ENCODE peak calls at places on chromosomes 13 and 19, in six cellular contexts. G is bronchial epithelial cell, T is ascending aorta, U is left ventricle myocardium inferior, V is heart left ventricle, Y is iPS DF 6.9. H is an unnamed sample. For H3K36me3 and H3K27me3, the result is how much of the 10 kb centered on the place peaks cover.

GRCh38 chr13:22232186-22232585 is 561.3 kb downstream of the FGF9 start:
- DNase-seq in T (no peak), U (no peak), V (no peak), Y (no peak), G (no peak), H (no peak)

GRCh38 chr13:51844862-51845573 is at the start of gene TMEM272:
- DNase-seq in Y (peak), V (peak), G (no peak), T (no peak), U (peak), H (no peak)

GRCh38 chr13:78022164-78022877 is 103.7 kb upstream of the EDNRB start:
- DNase-seq in U (no peak), Y (no peak), G (peak), T (peak), V (peak), H (no peak)

GRCh38 chr19:632228-633067 is 889 bp downstream of the POLRMT start:
- DNase-seq in V (no peak), T (no peak), Y (no peak), U (no peak), G (peak), H (no peak)

GRCh38 chr13:36454962-36455361 is 22.7 kb downstream of the CCNA1 start:
- DNase-seq in T (no peak), U (no peak), G (no peak), Y (no peak), V (no peak), H (no peak)

GRCh38 chr13:59112375-59112774 is 1051.4 kb downstream of the DIAPH3 start:
- DNase-seq in U (no peak), T (peak), Y (no peak), G (peak), V (no peak), H (no peak)

GRCh38 chr13:39565036-39565949 is 37.7 kb downstream of the LHFPL6 start:
- DNase-seq in G (peak), V (peak), Y (peak), U (no peak), T (peak), H (no peak)

GRCh38 chr13:51479199-51479523 is 26.3 kb upstream of the INTS6 start:
- DNase-seq in V (no peak), Y (no peak), U (no peak), G (peak), T (no peak), H (no peak)

GRCh38 chr13:30744056-30744684 is 8.8 kb downstream of the ALOX5AP start:
- DNase-seq in Y (no peak), G (peak), T (peak), V (no peak), U (no peak), H (no peak)

GRCh38 chr19:40586611-40587010 is 9.9 kb downstream of the SHKBP1 start:
- DNase-seq in T (no peak), Y (no peak), U (no peak), V (no peak), G (no peak), H (no peak)

GRCh38 chr13:83881917-83882625 is at the start of gene SLITRK1:
- DNase-seq in G (peak), U (no peak), T (no peak), V (no peak), Y (peak), H (no peak)

GRCh38 chr19:19820774-19821315 is 705 bp downstream of the ZNF506 start:
- DNase-seq in G (no peak), V (no peak), T (no peak), U (no peak), Y (no peak), H (no peak)

GRCh38 chr13:62482351-62482750 is 1066.7 kb upstream of the PCDH20 start:
- DNase-seq in V (no peak), T (no peak), U (no peak), Y (no peak), G (peak), H (no peak)

GRCh38 chr13:113820813-113821651 is 42.8 kb downstream of the GAS6 start:
- DNase-seq in G (peak), T (peak), Y (no peak), U (peak), V (peak), H (peak)

GRCh38 chr13:60431108-60431700 is 34.2 kb downstream of the TDRD3 start:
- DNase-seq in Y (no peak), T (no peak), G (peak), U (no peak), V (no peak), H (no peak)

GRCh38 chr19:47049307-47049700 is 880 bp upstream of the TMEM160 start:
- DNase-seq in T (no peak), Y (no peak), U (no peak), G (peak), V (peak), H (no peak)

GRCh38 chr13:100636441-100636840 is 38.2 kb downstream of the TMTC4 start:
- DNase-seq in U (no peak), G (no peak), T (no peak), Y (no peak), V (no peak), H (no peak)

GRCh38 chr13:23427342-23428182 is 5.9 kb downstream of the SACS start:
- DNase-seq in T (peak), V (peak), G (peak), U (no peak), Y (no peak), H (peak)

GRCh38 chr19:55441692-55442321 is 1.3 kb downstream of the SHISA7 start:
- DNase-seq in V (no peak), U (no peak), G (no peak), T (no peak), Y (no peak), H (no peak)

GRCh38 chr13:48580185-48580803 is 47.4 kb upstream of the RCBTB2 start:
- DNase-seq in V (peak), U (peak), G (peak), T (peak), Y (no peak), H (peak)

GRCh38 chr19:55258476-55258827 is 365 bp downstream of the PPP6R1 start:
- DNase-seq in U (peak), Y (no peak), G (no peak), T (peak), V (no peak), H (no peak)

GRCh38 chr19:6126335-6126974 is 9.0 kb upstream of the ACSBG2 start:
- DNase-seq in U (no peak), T (no peak), V (no peak), Y (no peak), G (peak), H (no peak)

GRCh38 chr13:103308700-103309099 is 242.5 kb upstream of the SLC10A2 start:
- DNase-seq in G (no peak), U (no peak), T (no peak), V (no peak), Y (no peak), H (no peak)

GRCh38 chr19:54646331-54646841 is 16.1 kb downstream of the LILRB1 start:
- DNase-seq in Y (no peak), U (no peak), T (no peak), G (no peak), V (no peak), H (no peak)

GRCh38 chr13:59342396-59342795 is 821.3 kb downstream of the DIAPH3 start:
- DNase-seq in Y (no peak), T (no peak), V (no peak), U (no peak), G (no peak), H (no peak)

GRCh38 chr13:94999871-95000270 is 287.5 kb upstream of the SOX21 start:
- DNase-seq in U (no peak), V (no peak), Y (no peak), T (no peak), G (no peak), H (no peak)

GRCh38 chr19:34237283-34237682 is 17.1 kb upstream of the GARRE1 start:
- DNase-seq in U (no peak), T (no peak), G (no peak), Y (no peak), V (no peak), H (no peak)

GRCh38 chr13:93244141-93244917 is 17.7 kb downstream of the GPC6 start:
- DNase-seq in U (no peak), Y (no peak), G (no peak), V (no peak), T (peak), H (no peak)

GRCh38 chr19:57210381-57210780 is 19.1 kb downstream of the ZNF264 start:
- DNase-seq in U (no peak), Y (no peak), T (no peak), G (no peak), V (no peak), H (no peak)

GRCh38 chr19:46404884-46405658 is 8.3 kb downstream of the CCDC8 start:
- DNase-seq in U (no peak), G (no peak), Y (no peak), V (no peak), T (no peak), H (no peak)

GRCh38 chr19:1169921-1170885 is 3.9 kb downstream of the SBNO2 start:
- DNase-seq in V (peak), Y (no peak), G (peak), T (no peak), U (no peak), H (no peak)

GRCh38 chr19:7544626-7545025 is 9.1 kb downstream of the PNPLA6 start:
- DNase-seq in U (no peak), Y (no peak), V (no peak), T (no peak), G (no peak), H (no peak)

GRCh38 chr19:4584670-4585460 is 25.4 kb upstream of the SEMA6B start:
- DNase-seq in V (no peak), G (no peak), Y (no peak), T (no peak), U (no peak), H (no peak)

GRCh38 chr13:33691980-33692379 is 126.0 kb upstream of the RFC3 start:
- DNase-seq in T (no peak), V (no peak), G (no peak), Y (no peak), U (no peak), H (no peak)

GRCh38 chr19:15372891-15373301 is 6.7 kb downstream of the AKAP8 start:
- DNase-seq in T (no peak), V (no peak), Y (no peak), G (no peak), U (no peak), H (no peak)
- H3K36me3 ChIP-seq in T (half or more), V (under half), Y (under half), G (under half), U (half or more), H (half or more)

GRCh38 chr19:12195501-12195860 is 32.6 kb downstream of the ZNF136 start:
- DNase-seq in G (no peak), Y (no peak), V (no peak), U (no peak), T (no peak), H (no peak)
- H3K27me3 ChIP-seq in G (under half), Y (under half), V (under half), U (under half), T (under half), H (under half)

DNA sequence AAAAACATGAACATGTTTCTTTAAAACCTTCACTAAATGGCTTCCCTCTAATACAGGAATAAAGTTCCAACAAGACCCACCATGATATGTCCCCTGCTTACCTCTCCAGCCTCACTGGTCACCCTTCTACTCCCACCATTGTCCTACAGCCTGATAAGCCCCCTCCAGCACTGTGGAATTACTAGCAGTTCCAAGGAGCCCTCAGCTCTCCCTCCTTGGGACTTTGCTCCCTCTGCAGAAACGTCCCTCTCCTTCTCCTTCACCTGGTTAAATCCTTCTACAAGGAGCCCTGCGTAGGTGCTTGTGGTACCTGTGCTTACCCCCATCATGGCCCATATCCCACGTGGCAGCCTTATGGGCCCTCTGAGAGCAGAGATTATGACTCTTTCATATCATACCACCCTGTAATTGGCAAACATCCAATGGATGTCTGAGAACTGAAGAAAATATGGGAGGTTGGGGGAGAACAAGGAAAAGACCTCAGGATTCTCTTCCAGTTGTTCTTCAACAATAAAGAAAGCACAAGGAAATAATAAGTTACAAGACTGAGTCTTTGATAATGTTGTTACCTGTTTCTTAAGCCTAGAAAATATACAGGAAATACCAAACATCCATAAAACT is 26.1 kb upstream of the DOCK9 start:
- DNase-seq in Y (no peak), U (no peak), V (no peak), T (no peak), G (no peak), H (no peak)
- H3K36me3 ChIP-seq in Y (under half), U (under half), V (under half), T (under half), G (under half), H (under half)

DNA sequence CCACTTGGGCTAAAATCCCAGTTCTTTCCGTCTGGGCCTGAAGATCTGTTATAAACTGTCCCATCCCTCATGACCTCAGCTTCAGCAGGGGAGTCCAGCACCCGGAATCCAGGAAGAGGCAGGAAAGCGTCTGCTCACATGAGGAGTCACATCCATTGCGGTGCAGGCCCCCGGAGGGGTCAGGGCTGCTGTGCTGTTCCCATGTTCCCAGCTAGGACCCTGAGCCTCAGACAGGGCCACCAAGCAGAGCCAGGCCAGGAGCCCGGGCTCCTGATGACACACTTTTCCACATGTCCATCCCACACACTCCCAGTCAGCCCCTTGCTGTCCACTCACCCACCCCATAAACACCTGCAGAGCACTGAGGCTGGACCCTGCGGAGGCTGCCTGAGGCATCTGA is 45.3 kb upstream of the VSTM2B start:
- DNase-seq in G (no peak), V (no peak), U (no peak), Y (no peak), T (no peak), H (no peak)
- H3K27me3 ChIP-seq in G (under half), V (under half), U (half or more), Y (under half), T (under half), H (under half)

GRCh38 chr19:9427941-9428340 is 7.4 kb downstream of the ZNF266 start:
- DNase-seq in G (no peak), U (no peak), V (no peak), Y (no peak), T (no peak), H (no peak)
- H3K36me3 ChIP-seq in G (under half), U (half or more), V (under half), Y (under half), T (half or more), H (half or more)

DNA sequence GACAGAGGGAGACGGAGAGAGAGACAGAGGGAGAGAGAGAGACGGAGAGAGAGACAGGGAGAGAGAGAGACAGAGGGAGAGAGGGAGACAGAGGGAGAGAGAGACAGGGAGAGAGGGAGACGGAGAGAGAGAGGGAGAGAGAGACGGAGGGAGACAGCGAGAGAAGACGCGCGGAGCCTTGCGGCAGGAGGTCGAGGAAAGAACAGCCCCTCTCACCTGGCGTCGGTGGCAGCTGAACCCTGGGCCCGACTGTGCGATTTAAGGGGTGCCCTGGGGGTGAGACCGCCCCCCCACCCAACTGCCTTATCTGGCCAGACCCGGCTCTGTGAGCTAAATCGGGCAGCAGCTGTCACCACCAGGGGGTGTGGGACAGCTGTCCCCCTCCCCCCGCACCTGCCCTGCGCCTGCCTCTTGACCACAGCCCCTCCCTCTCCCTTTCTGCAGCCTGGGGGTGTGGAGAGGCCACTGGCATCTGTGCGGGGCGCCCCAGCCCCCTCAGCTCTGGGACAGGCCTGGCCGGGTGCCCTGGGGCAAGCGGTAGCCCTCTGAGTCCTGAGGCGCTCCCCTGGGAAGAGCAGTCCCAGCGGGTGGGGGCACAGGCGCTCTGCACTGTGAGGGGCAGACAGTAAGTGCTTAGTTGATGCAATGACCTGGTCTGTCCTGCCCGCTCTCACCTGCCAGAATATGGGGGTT is 10.8 kb downstream of the JOSD2 start:
- DNase-seq in T (no peak), Y (no peak), V (peak), G (no peak), U (peak), H (no peak)
- H3K27me3 ChIP-seq in T (under half), Y (under half), V (under half), G (under half), U (under half), H (under half)